ENCODE peak calls at places on chromosome 10, in eight cellular contexts. P is PC-3, E is IMR-90, Y is transverse colon, A is HCT116, J is fibroblast of lung, T is kidney, V is A549. H is an unnamed sample.

GRCh38 chr10:43942096-43942885 is 293.6 kb upstream of the ZNF32 start:
- DNase-seq in Y (no peak), V (no peak), P (no peak), T (no peak), E (no peak), J (no peak), A (no peak), H (no peak)

GRCh38 chr10:20232079-20232478 is 415.8 kb downstream of the PLXDC2 start:
- DNase-seq in J (no peak), V (no peak), Y (no peak), P (no peak), T (no peak), A (no peak), E (no peak), H (no peak)

GRCh38 chr10:23322082-23322481 is 22.5 kb downstream of the C10orf67 start:
- DNase-seq in A (no peak), P (no peak), V (no peak), J (no peak), Y (no peak), E (no peak), T (no peak), H (no peak)

GRCh38 chr10:13773496-13774170 is 186.9 kb downstream of the PRPF18 start:
- DNase-seq in J (no peak), E (no peak), A (no peak), P (peak; percentile 41), V (no peak), Y (no peak), T (no peak), H (no peak)

GRCh38 chr10:112375721-112376577 is 2.0 kb downstream of the ACSL5 start:
- DNase-seq in T (peak; percentile 83), P (peak; percentile 45), E (peak; percentile 49), Y (peak; percentile 69), A (no peak), V (no peak), J (peak; percentile 18), H (no peak)

GRCh38 chr10:45181483-45181882 is 133.9 kb downstream of the OR13A1 start:
- DNase-seq in P (no peak), T (no peak), Y (no peak), A (no peak), E (peak; percentile 24), V (no peak), J (peak; percentile 56), H (no peak)

GRCh38 chr10:74856940-74857339 is 30.5 kb downstream of the KAT6B start:
- DNase-seq in P (no peak), E (no peak), V (no peak), T (no peak), A (no peak), J (no peak), Y (no peak), H (no peak)

GRCh38 chr10:129861776-129862530 is 102.1 kb downstream of the EBF3 start:
- DNase-seq in P (no peak), J (no peak), E (no peak), Y (no peak), T (no peak), A (no peak), V (no peak), H (no peak)

GRCh38 chr10:130138479-130138866 is 2.3 kb downstream of the GLRX3 start:
- DNase-seq in T (no peak), J (peak; percentile 66), A (peak; percentile 44), Y (no peak), P (peak; percentile 84), E (peak; percentile 69), V (peak; percentile 62), H (no peak)

GRCh38 chr10:51689536-51689935 is 9.9 kb downstream of the CSTF2T start:
- DNase-seq in Y (no peak), P (peak; percentile 72), T (no peak), J (no peak), V (no peak), E (no peak), A (no peak), H (no peak)

GRCh38 chr10:74585231-74586087 is 240.9 kb upstream of the KAT6B start:
- DNase-seq in A (no peak), T (no peak), P (no peak), V (no peak), E (peak; percentile 0), J (no peak), Y (no peak), H (peak; percentile 74)

GRCh38 chr10:99395750-99396445 is 34.5 kb downstream of the GOT1 start:
- DNase-seq in Y (no peak), T (no peak), P (peak; percentile 91), E (peak; percentile 83), V (no peak), A (no peak), J (peak; percentile 89), H (no peak)

GRCh38 chr10:70191906-70192305 is 21.6 kb upstream of the SAR1A start:
- DNase-seq in T (no peak), Y (no peak), A (no peak), V (no peak), E (peak; percentile 95), P (peak; percentile 67), J (peak; percentile 93), H (peak; percentile 43)

GRCh38 chr10:71852335-71852937 is 1.4 kb upstream of the PSAP start:
- DNase-seq in E (no peak), V (no peak), T (peak; percentile 81), P (no peak), J (no peak), A (no peak), Y (peak; percentile 46), H (no peak)

GRCh38 chr10:78924319-78925003 is 144.3 kb upstream of the ZMIZ1 start:
- DNase-seq in J (no peak), T (no peak), V (no peak), P (no peak), Y (no peak), A (no peak), E (no peak), H (no peak)

GRCh38 chr10:88243847-88244730 is 339.0 kb downstream of the RNLS start:
- DNase-seq in T (peak; percentile 87), E (peak; percentile 87), V (no peak), P (no peak), A (no peak), Y (peak; percentile 66), J (peak; percentile 81), H (no peak)

GRCh38 chr10:113006656-113007342 is 56.8 kb downstream of the TCF7L2 start:
- DNase-seq in E (no peak), J (no peak), P (no peak), A (no peak), T (no peak), Y (no peak), V (no peak), H (no peak)

GRCh38 chr10:70909326-70909935 is 21.1 kb upstream of the PCBD1 start:
- DNase-seq in T (peak; percentile 41), A (no peak), V (no peak), Y (no peak), E (no peak), P (no peak), J (no peak), H (no peak)

GRCh38 chr10:12484945-12485805 is 135.8 kb downstream of the CAMK1D start:
- DNase-seq in P (no peak), Y (peak; percentile 53), A (no peak), V (peak; percentile 13), E (no peak), T (no peak), J (no peak), H (no peak)

GRCh38 chr10:11867497-11867896 is 44.3 kb downstream of the PROSER2 start:
- DNase-seq in A (no peak), T (no peak), V (no peak), J (no peak), E (no peak), P (no peak), Y (no peak), H (no peak)

GRCh38 chr10:77638766-77639101 is 1.1 kb upstream of the KCNMA1 start:
- DNase-seq in V (no peak), Y (no peak), P (no peak), T (no peak), J (no peak), A (no peak), E (no peak), H (no peak)

DNA sequence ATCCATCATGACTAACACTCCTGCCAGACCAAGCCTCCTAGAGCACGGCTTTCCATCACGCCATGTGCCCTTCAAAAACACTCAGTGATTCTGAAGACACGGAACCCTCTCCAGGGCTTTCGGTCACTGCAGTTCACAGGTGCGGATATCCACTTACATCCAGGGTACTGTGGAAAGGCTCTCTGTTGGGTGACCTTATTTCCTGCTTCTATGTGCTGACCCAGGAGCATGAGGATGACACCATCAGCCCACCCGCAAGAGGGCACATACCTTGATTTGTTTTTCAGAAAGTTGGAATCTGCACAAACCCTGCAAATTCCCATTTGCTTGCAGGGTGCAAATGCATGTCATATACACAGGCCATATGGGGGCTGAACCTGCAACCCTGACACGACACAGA is 64.2 kb downstream of the FAM171A1 start:
- DNase-seq in P (no peak), V (no peak), T (no peak), A (no peak), E (no peak), Y (no peak), J (no peak), H (no peak)
- H3K9me3 ChIP-seq in P (no peaks in the 10 kb centered on the region), V (no peaks in the 10 kb centered on the region), T (no peaks in the 10 kb centered on the region), A (no peaks in the 10 kb centered on the region), E (no peaks in the 10 kb centered on the region), Y (no peaks in the 10 kb centered on the region), J (no peaks in the 10 kb centered on the region), H (no peaks in the 10 kb centered on the region)

GRCh38 chr10:119872860-119873671 is 423 bp upstream of the MCMBP start:
- DNase-seq in E (peak; percentile 80), A (peak; percentile 84), V (peak; percentile 86), J (peak; percentile 80), P (peak; percentile 81), T (peak; percentile 96), Y (peak; percentile 91), H (peak; percentile 95)
- H3K4me3 ChIP-seq in E (peak overlapping the region; percentile 55), A (peak overlapping the region; percentile 76), V (peak overlapping the region; percentile 83), J (peak overlapping the region; percentile 88), P (peak overlapping the region; percentile 94), T (peak overlapping the region; percentile 86), Y (peak overlapping the region; percentile 89), H (peak overlapping the region; percentile 96)

GRCh38 chr10:108791030-108791429 is 1132.3 kb downstream of the XPNPEP1 start:
- DNase-seq in V (no peak), T (no peak), J (no peak), P (peak; percentile 54), E (no peak), Y (no peak), A (no peak), H (no peak)

GRCh38 chr10:108791794-108792474 is 1131.4 kb downstream of the XPNPEP1 start:
- DNase-seq in Y (no peak), T (no peak), P (peak; percentile 67), A (no peak), J (peak; percentile 41), E (peak; percentile 52), V (no peak), H (no peak)

GRCh38 chr10:108787932-108788331 is 1135.4 kb downstream of the XPNPEP1 start:
- DNase-seq in Y (no peak), V (no peak), E (peak; percentile 63), A (no peak), P (peak; percentile 69), J (peak; percentile 74), T (no peak), H (no peak)

GRCh38 chr10:108788891-108789290 is 1134.4 kb downstream of the XPNPEP1 start:
- DNase-seq in A (no peak), P (peak; percentile 82), E (no peak), Y (no peak), V (no peak), J (no peak), T (no peak), H (no peak)

GRCh38 chr10:108789911-108790310 is 1133.4 kb downstream of the XPNPEP1 start:
- DNase-seq in Y (no peak), A (no peak), E (peak; percentile 60), J (peak; percentile 92), V (no peak), P (peak; percentile 94), T (no peak), H (peak; percentile 22)
- H3K9me3 ChIP-seq in Y (peaks cover 2% of the 10 kb centered on the region), A (peaks cover 24% of the 10 kb centered on the region), E (no peaks in the 10 kb centered on the region), J (no peaks in the 10 kb centered on the region), V (peaks cover 9% of the 10 kb centered on the region), P (no peaks in the 10 kb centered on the region), T (no peaks in the 10 kb centered on the region), H (peaks cover 6% of the 10 kb centered on the region)

GRCh38 chr10:96285331-96285752 is 14.0 kb upstream of the BLNK start:
- DNase-seq in J (no peak), A (no peak), Y (peak; percentile 51), V (no peak), E (no peak), P (no peak), T (peak; percentile 71), H (no peak)
- H3K4me3 ChIP-seq in J (no peak overlapping the region), A (no peak overlapping the region), Y (no peak overlapping the region), V (no peak overlapping the region), E (no peak overlapping the region), P (no peak overlapping the region), T (no peak overlapping the region), H (no peak overlapping the region)

H was measured in A673.